ENCODE peak calls at places on chromosomes 4 and X, in four cellular contexts. V, R, S and D are unnamed samples. For H3K4me1, the result is how much of the 10 kb centered on the place peaks cover.

GRCh38 chr4:109315818-109316217 is 13.4 kb upstream of the COL25A1 start:
- DNase-seq in V (no peak), R (peak), S (no peak), D (no peak)

GRCh38 chrX:132488092-132488749 is 617 bp downstream of the MBNL3 start:
- DNase-seq in V (peak), R (no peak), S (no peak), D (peak)

GRCh38 chr4:108926058-108926457 is 163.2 kb upstream of the ETNPPL start:
- DNase-seq in V (no peak), R (no peak), S (no peak), D (no peak)

GRCh38 chr4:136012250-136012649 is 1520.0 kb downstream of the PCDH18 start:
- DNase-seq in V (no peak), R (no peak), S (no peak), D (no peak)

GRCh38 chr4:142614621-142615323 is 231.3 kb downstream of the INPP4B start:
- DNase-seq in V (no peak), R (no peak), S (peak), D (peak)

GRCh38 chr4:80268936-80269335 is 2.5 kb downstream of the FGF5 start:
- DNase-seq in V (no peak), R (no peak), S (no peak), D (no peak)

GRCh38 chrX:153981771-153982533 is 9.4 kb downstream of the TMEM187 start:
- DNase-seq in V (peak), R (no peak), S (no peak), D (no peak)

GRCh38 chr4:110793381-110793801 is 170.5 kb upstream of the PITX2 start:
- DNase-seq in V (no peak), R (no peak), S (no peak), D (peak)

GRCh38 chr4:10015140-10015753 is 6.0 kb downstream of the SLC2A9 start:
- DNase-seq in V (no peak), R (peak), S (peak), D (no peak)

GRCh38 chr4:56906534-56906933 is 1.2 kb upstream of the REST start:
- DNase-seq in V (no peak), R (peak), S (no peak), D (no peak)

GRCh38 chrX:120603707-120604358 is at the start of gene MCTS1:
- DNase-seq in V (peak), R (peak), S (peak), D (peak)

GRCh38 chr4:181261279-181261678 is 981.9 kb upstream of the TENM3 start:
- DNase-seq in V (no peak), R (peak), S (no peak), D (no peak)

GRCh38 chrX:136046295-136046894 is 61.2 kb downstream of the SLC9A6 start:
- DNase-seq in V (no peak), R (no peak), S (no peak), D (no peak)

GRCh38 chrX:57379296-57379695 is 92.8 kb downstream of the FAAH2 start:
- DNase-seq in V (no peak), R (no peak), S (no peak), D (no peak)

GRCh38 chr4:137083571-137083970 is 448.7 kb downstream of the PCDH18 start:
- DNase-seq in V (no peak), R (no peak), S (no peak), D (no peak)

GRCh38 chr4:16026155-16026761 is 57.6 kb downstream of the PROM1 start:
- DNase-seq in V (no peak), R (no peak), S (peak), D (no peak)

GRCh38 chr4:94828882-94829281 is 71.1 kb downstream of the BMPR1B start:
- DNase-seq in V (no peak), R (no peak), S (no peak), D (peak)

GRCh38 chr4:183634086-183634485 is 24.9 kb downstream of the RWDD4 start:
- DNase-seq in V (no peak), R (no peak), S (no peak), D (no peak)

GRCh38 chrX:154328646-154329045 is 33.1 kb downstream of the TKTL1 start:
- DNase-seq in V (no peak), R (no peak), S (no peak), D (no peak)

GRCh38 chr4:91826186-91826585 is 477.6 kb upstream of the GRID2 start:
- DNase-seq in V (no peak), R (no peak), S (no peak), D (peak)

GRCh38 chrX:148282504-148282903 is 217.9 kb upstream of the AFF2 start:
- DNase-seq in V (no peak), R (no peak), S (no peak), D (no peak)

GRCh38 chr4:106569151-106570029 is 200.8 kb upstream of the GIMD1 start:
- DNase-seq in V (no peak), R (no peak), S (no peak), D (no peak)

GRCh38 chrX:120251471-120252011 is 929 bp downstream of the ZBTB33 start:
- DNase-seq in V (peak), R (peak), S (peak), D (no peak)

GRCh38 chr4:104899863-104900262 is 246.8 kb upstream of the TET2 start:
- DNase-seq in V (no peak), R (no peak), S (no peak), D (no peak)

GRCh38 chr4:80787306-80787705 is 243.2 kb upstream of the BMP3 start:
- DNase-seq in V (no peak), R (no peak), S (no peak), D (no peak)

GRCh38 chrX:68419934-68420333 is 13.4 kb downstream of the OPHN1 start:
- DNase-seq in V (no peak), R (no peak), S (no peak), D (no peak)

GRCh38 chr4:182141623-182142022 is 101.6 kb upstream of the TENM3 start:
- DNase-seq in V (no peak), R (no peak), S (no peak), D (no peak)

GRCh38 chr4:74018771-74019170 is 19.7 kb downstream of the CXCL3 start:
- DNase-seq in V (no peak), R (no peak), S (no peak), D (no peak)

GRCh38 chr4:77959566-77960338 is 97.1 kb downstream of the MRPL1 start:
- DNase-seq in V (no peak), R (no peak), S (peak), D (peak)

GRCh38 chrX:54891573-54891972 is 29.1 kb upstream of the TRO start:
- DNase-seq in V (no peak), R (peak), S (peak), D (no peak)

GRCh38 chr4:2891294-2891693 is 47.6 kb downstream of the ADD1 start:
- DNase-seq in V (no peak), R (no peak), S (peak), D (peak)

DNA sequence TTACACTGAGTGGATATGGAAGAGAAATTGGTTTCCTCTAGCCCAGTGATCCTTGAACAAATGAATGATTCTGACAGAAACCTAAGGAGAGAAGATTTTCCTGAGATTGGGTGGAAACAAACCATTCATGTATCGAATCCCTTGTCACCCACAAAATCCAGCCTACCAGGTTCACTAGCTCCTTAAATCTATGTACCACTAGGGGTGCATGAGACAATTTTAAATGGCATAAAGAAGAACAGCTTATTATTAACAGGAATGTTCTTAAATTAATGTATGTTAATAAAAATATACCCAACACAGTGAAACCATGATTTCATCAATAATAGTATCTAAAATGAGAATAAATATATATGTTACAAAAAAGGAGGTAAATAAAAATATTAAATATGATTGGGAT is 118.4 kb upstream of the LNX1 start:
- DNase-seq in V (no peak), R (no peak), S (no peak), D (no peak)
- TF ChIP-seq CTCF in V (no peak), R (peak), S (no peak), D (peak)

GRCh38 chr4:147879676-147880075 is 147.8 kb downstream of the ARHGAP10 start:
- DNase-seq in V (no peak), R (no peak), S (no peak), D (peak)
- H3K4me1 ChIP-seq in V (under half), R (under half), S (under half), D (under half)

GRCh38 chr4:8472166-8472688 is 31.6 kb downstream of the TRMT44 start:
- DNase-seq in V (no peak), R (peak), S (no peak), D (no peak)
- TF ChIP-seq CTCF in V (no peak), R (no peak), S (no peak), D (no peak)

GRCh38 chrX:24166078-24166477 is 16.5 kb downstream of the ZFX start:
- DNase-seq in V (no peak), R (no peak), S (no peak), D (no peak)
- H3K4me1 ChIP-seq in V (under half), R (under half), S (half or more), D (under half)

GRCh38 chrX:70979136-70979762 is 48.4 kb upstream of the SLC7A3 start:
- DNase-seq in V (no peak), R (peak), S (peak), D (no peak)
- TF ChIP-seq CTCF in V (no peak), R (peak), S (peak), D (peak)

DNA sequence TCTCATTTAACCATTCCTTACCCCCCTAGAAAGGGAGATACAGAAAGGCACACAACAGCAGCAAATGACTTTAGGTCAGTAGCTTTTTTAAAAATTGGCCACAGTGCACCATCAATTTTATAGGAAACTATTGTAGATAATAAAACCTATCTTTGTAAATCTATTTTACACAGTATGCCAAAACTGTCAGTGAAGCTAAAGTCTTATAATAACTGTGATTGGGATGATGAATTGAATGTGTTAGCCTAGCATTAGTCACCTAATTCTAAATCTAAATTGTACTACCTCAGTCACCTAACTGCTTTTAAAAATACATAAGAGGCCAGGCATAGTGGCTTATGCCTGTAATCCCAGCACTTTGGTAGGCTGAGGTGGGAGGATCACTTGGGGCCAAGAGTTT is 44.2 kb downstream of the SH3RF1 start:
- DNase-seq in V (no peak), R (no peak), S (no peak), D (no peak)
- H3K4me1 ChIP-seq in V (under half), R (under half), S (half or more), D (under half)